ENCODE peak calls at places on chromosomes 4 and X, in five cellular contexts. E, Q, M, F and Y are unnamed samples.

GRCh38 chr4:82865592-82865991 is 25.4 kb downstream of the SEC31A start:
- DNase-seq in E (no peak), M (no peak), F (no peak), Q (no peak), Y (no peak)

GRCh38 chr4:80361329-80361900 is 25.9 kb downstream of the CFAP299 start:
- DNase-seq in M (peak), Q (no peak), F (no peak), E (peak), Y (peak)

GRCh38 chr4:3484057-3484973 is 21.2 kb downstream of the DOK7 start:
- DNase-seq in E (peak), F (no peak), Q (no peak), M (no peak), Y (no peak)

GRCh38 chrX:45479196-45479834 is 278.6 kb upstream of the DIPK2B start:
- DNase-seq in E (no peak), Q (no peak), F (no peak), M (no peak), Y (no peak)

GRCh38 chr4:52059372-52059771 is 8.3 kb downstream of the SPATA18 start:
- DNase-seq in E (no peak), Q (no peak), M (no peak), F (no peak), Y (peak)

GRCh38 chr4:184455299-184455698 is 19.1 kb downstream of the IRF2 start:
- DNase-seq in E (no peak), Q (no peak), M (no peak), F (no peak), Y (no peak)

GRCh38 chrX:112759512-112759911 is 79.8 kb upstream of the LHFPL1 start:
- DNase-seq in Q (no peak), M (no peak), F (no peak), E (no peak), Y (no peak)

GRCh38 chr4:7365472-7366179 is 69.1 kb downstream of the PSAPL1 start:
- DNase-seq in M (peak), F (no peak), E (no peak), Q (no peak), Y (peak)

GRCh38 chr4:75658881-75659280 is 14.3 kb downstream of the G3BP2 start:
- DNase-seq in E (no peak), M (no peak), F (no peak), Q (no peak), Y (no peak)

GRCh38 chrX:39814391-39814790 is 283.4 kb downstream of the BCOR start:
- DNase-seq in Q (no peak), E (peak), M (peak), F (no peak), Y (no peak)

GRCh38 chrX:118727686-118728339 is 407 bp downstream of the IL13RA1 start:
- DNase-seq in F (peak), E (no peak), Q (no peak), M (no peak), Y (no peak)

GRCh38 chrX:107773206-107773605 is 2.4 kb downstream of the TSC22D3 start:
- DNase-seq in M (no peak), E (no peak), Q (no peak), F (no peak), Y (no peak)

GRCh38 chrX:10129229-10129628 is 27.5 kb upstream of the CLCN4 start:
- DNase-seq in Q (no peak), M (no peak), E (no peak), F (no peak), Y (no peak)

GRCh38 chrX:130680164-130681035 is 222.6 kb downstream of the ENOX2 start:
- DNase-seq in F (no peak), E (no peak), M (no peak), Q (no peak), Y (no peak)

GRCh38 chr4:119729815-119730643 is 101.4 kb upstream of the PDE5A start:
- DNase-seq in M (peak), F (no peak), E (no peak), Q (no peak), Y (no peak)

GRCh38 chrX:75151828-75152592 is 4.1 kb downstream of the ABCB7 start:
- DNase-seq in E (no peak), Q (no peak), M (no peak), F (no peak), Y (no peak)

GRCh38 chrX:51459125-51459524 is 37.3 kb downstream of the NUDT11 start:
- DNase-seq in Q (no peak), M (peak), E (peak), F (no peak), Y (no peak)

GRCh38 chr4:55216871-55217635 is 91.7 kb upstream of the KDR start:
- DNase-seq in Q (no peak), F (no peak), M (peak), E (no peak), Y (no peak)

GRCh38 chr4:54226399-54227260 is 2.5 kb upstream of the PDGFRA start:
- DNase-seq in Q (no peak), E (no peak), F (no peak), M (no peak), Y (no peak)

GRCh38 chr4:1238676-1239000 is 10.3 kb downstream of the CTBP1 start:
- DNase-seq in Q (no peak), F (no peak), M (no peak), E (no peak), Y (no peak)

GRCh38 chr4:88185916-88186315 is 27.5 kb upstream of the ABCG2 start:
- DNase-seq in Q (no peak), F (no peak), M (no peak), E (no peak), Y (no peak)

GRCh38 chr4:41587286-41587685 is 49.3 kb downstream of the LIMCH1 start:
- DNase-seq in E (no peak), Q (no peak), F (no peak), M (no peak), Y (no peak)

GRCh38 chr4:69038582-69038981 is 57.7 kb upstream of the UGT2B7 start:
- DNase-seq in E (no peak), F (no peak), M (no peak), Q (no peak), Y (no peak)

GRCh38 chr4:36399762-36400353 is 118.4 kb downstream of the DTHD1 start:
- DNase-seq in E (peak), F (no peak), M (no peak), Q (peak), Y (peak)

GRCh38 chr4:142817442-142817841 is 28.7 kb downstream of the INPP4B start:
- DNase-seq in Q (no peak), M (no peak), E (no peak), F (no peak), Y (no peak)